ENCODE peak calls at places on chromosomes 6 and 20, in seven cellular contexts. One of them, this sample, is unnamed.

GRCh38 chr6:168149015-168149414 is 70.0 kb upstream of the FRMD1 start:
- DNase-seq in adrenal gland: no peak
- DNase-seq in breast epithelium: peak; percentile 12
- DNase-seq in ovary: no peak
- DNase-seq in spleen: no peak
- DNase-seq in heart left ventricle: no peak
- DNase-seq in endothelial cell of umbilical vein: no peak
- DNase-seq in this sample: no peak

GRCh38 chr6:141118991-141119390 is 1013.7 kb upstream of the GJE1 start:
- DNase-seq in breast epithelium: no peak
- DNase-seq in adrenal gland: no peak
- DNase-seq in heart left ventricle: no peak
- DNase-seq in endothelial cell of umbilical vein: no peak
- DNase-seq in spleen: no peak
- DNase-seq in ovary: no peak
- DNase-seq in this sample: no peak

GRCh38 chr6:144063246-144063743 is 32.1 kb downstream of the SF3B5 start:
- DNase-seq in spleen: no peak
- DNase-seq in breast epithelium: peak; percentile 28
- DNase-seq in ovary: no peak
- DNase-seq in endothelial cell of umbilical vein: no peak
- DNase-seq in heart left ventricle: no peak
- DNase-seq in adrenal gland: no peak
- DNase-seq in this sample: no peak

GRCh38 chr6:167750956-167751358 is 75.8 kb upstream of the AFDN start:
- DNase-seq in adrenal gland: no peak
- DNase-seq in endothelial cell of umbilical vein: no peak
- DNase-seq in spleen: peak; percentile 74
- DNase-seq in breast epithelium: peak; percentile 97
- DNase-seq in ovary: no peak
- DNase-seq in heart left ventricle: peak; percentile 39
- DNase-seq in this sample: peak; percentile 68

GRCh38 chr6:87837876-87838275 is 135.8 kb upstream of the AKIRIN2 start:
- DNase-seq in adrenal gland: no peak
- DNase-seq in heart left ventricle: no peak
- DNase-seq in endothelial cell of umbilical vein: no peak
- DNase-seq in ovary: no peak
- DNase-seq in breast epithelium: no peak
- DNase-seq in spleen: no peak
- DNase-seq in this sample: no peak

GRCh38 chr20:10537850-10538480 is 102.9 kb downstream of the SLX4IP start:
- DNase-seq in adrenal gland: no peak
- DNase-seq in endothelial cell of umbilical vein: no peak
- DNase-seq in spleen: no peak
- DNase-seq in ovary: no peak
- DNase-seq in heart left ventricle: no peak
- DNase-seq in breast epithelium: no peak
- DNase-seq in this sample: no peak

GRCh38 chr6:139923964-139924475 is 549.6 kb upstream of the CITED2 start:
- DNase-seq in spleen: no peak
- DNase-seq in adrenal gland: no peak
- DNase-seq in endothelial cell of umbilical vein: no peak
- DNase-seq in heart left ventricle: no peak
- DNase-seq in ovary: no peak
- DNase-seq in breast epithelium: no peak
- DNase-seq in this sample: no peak

GRCh38 chr20:64255361-64256281 is at the start of gene PCMTD2:
- DNase-seq in spleen: peak; percentile 96
- DNase-seq in adrenal gland: peak; percentile 85
- DNase-seq in heart left ventricle: peak; percentile 83
- DNase-seq in endothelial cell of umbilical vein: peak; percentile 89
- DNase-seq in ovary: peak; percentile 88
- DNase-seq in breast epithelium: peak; percentile 61
- DNase-seq in this sample: peak; percentile 77

GRCh38 chr20:52948491-52948890 is 23.7 kb upstream of the TSHZ2 start:
- DNase-seq in heart left ventricle: no peak
- DNase-seq in adrenal gland: no peak
- DNase-seq in endothelial cell of umbilical vein: no peak
- DNase-seq in ovary: no peak
- DNase-seq in spleen: no peak
- DNase-seq in breast epithelium: no peak
- DNase-seq in this sample: no peak

GRCh38 chr6:148445620-148446019 is 103.0 kb downstream of the SASH1 start:
- DNase-seq in heart left ventricle: no peak
- DNase-seq in endothelial cell of umbilical vein: peak; percentile 81
- DNase-seq in ovary: no peak
- DNase-seq in spleen: no peak
- DNase-seq in breast epithelium: no peak
- DNase-seq in adrenal gland: no peak
- DNase-seq in this sample: no peak

GRCh38 chr20:35523298-35523888 is 6.1 kb downstream of the C20orf173 start:
- DNase-seq in breast epithelium: no peak
- DNase-seq in endothelial cell of umbilical vein: no peak
- DNase-seq in adrenal gland: no peak
- DNase-seq in heart left ventricle: no peak
- DNase-seq in ovary: no peak
- DNase-seq in spleen: no peak
- DNase-seq in this sample: no peak
- TF ChIP-seq CTCF in breast epithelium: no peak
- TF ChIP-seq CTCF in endothelial cell of umbilical vein: peak; percentile 44
- TF ChIP-seq CTCF in adrenal gland: peak; percentile 38
- TF ChIP-seq CTCF in heart left ventricle: no peak
- TF ChIP-seq CTCF in ovary: no peak
- TF ChIP-seq CTCF in spleen: peak; percentile 52
- TF ChIP-seq CTCF in this sample: peak; percentile 24

GRCh38 chr6:109008537-109008950 is 86.1 kb downstream of the SESN1 start:
- DNase-seq in adrenal gland: peak; percentile 24
- DNase-seq in breast epithelium: no peak
- DNase-seq in endothelial cell of umbilical vein: no peak
- DNase-seq in ovary: no peak
- DNase-seq in heart left ventricle: no peak
- DNase-seq in spleen: no peak
- DNase-seq in this sample: no peak
- H3K27ac ChIP-seq in adrenal gland: peak overlapping the region; percentile 99
- H3K27ac ChIP-seq in breast epithelium: peak overlapping the region; percentile 98
- H3K27ac ChIP-seq in endothelial cell of umbilical vein: peak overlapping the region; percentile 41
- H3K27ac ChIP-seq in ovary: peak overlapping the region; percentile 97
- H3K27ac ChIP-seq in heart left ventricle: peak overlapping the region; percentile 96
- H3K27ac ChIP-seq in spleen: peak overlapping the region; percentile 96
- H3K27ac ChIP-seq in this sample: peak overlapping the region; percentile 97

GRCh38 chr6:51737580-51738360 is 349.6 kb downstream of the PKHD1 start:
- DNase-seq in breast epithelium: no peak
- DNase-seq in heart left ventricle: no peak
- DNase-seq in adrenal gland: no peak
- DNase-seq in endothelial cell of umbilical vein: no peak
- DNase-seq in ovary: no peak
- DNase-seq in spleen: no peak
- DNase-seq in this sample: no peak

GRCh38 chr6:51743999-51744398 is 343.4 kb downstream of the PKHD1 start:
- DNase-seq in spleen: no peak
- DNase-seq in adrenal gland: no peak
- DNase-seq in breast epithelium: no peak
- DNase-seq in ovary: no peak
- DNase-seq in heart left ventricle: no peak
- DNase-seq in endothelial cell of umbilical vein: no peak
- DNase-seq in this sample: no peak

GRCh38 chr6:51738614-51739013 is 348.8 kb downstream of the PKHD1 start:
- DNase-seq in breast epithelium: no peak
- DNase-seq in heart left ventricle: no peak
- DNase-seq in ovary: no peak
- DNase-seq in spleen: no peak
- DNase-seq in endothelial cell of umbilical vein: no peak
- DNase-seq in adrenal gland: no peak
- DNase-seq in this sample: no peak
- TF ChIP-seq POLR2A in breast epithelium: no peak
- TF ChIP-seq POLR2A in heart left ventricle: no peak
- TF ChIP-seq POLR2A in ovary: no peak
- TF ChIP-seq POLR2A in spleen: no peak
- TF ChIP-seq POLR2A in endothelial cell of umbilical vein: no peak
- TF ChIP-seq POLR2A in adrenal gland: no peak
- TF ChIP-seq POLR2A in this sample: no peak

GRCh38 chr6:13711384-13711725 is 280 bp downstream of the RANBP9 start:
- DNase-seq in adrenal gland: no peak
- DNase-seq in spleen: peak; percentile 96
- DNase-seq in heart left ventricle: no peak
- DNase-seq in ovary: no peak
- DNase-seq in breast epithelium: no peak
- DNase-seq in endothelial cell of umbilical vein: no peak
- DNase-seq in this sample: no peak
- TF ChIP-seq CTCF in adrenal gland: peak; percentile 9
- TF ChIP-seq CTCF in spleen: no peak
- TF ChIP-seq CTCF in heart left ventricle: peak; percentile 39
- TF ChIP-seq CTCF in ovary: no peak
- TF ChIP-seq CTCF in breast epithelium: peak; percentile 19
- TF ChIP-seq CTCF in endothelial cell of umbilical vein: no peak
- TF ChIP-seq CTCF in this sample: no peak

DNA sequence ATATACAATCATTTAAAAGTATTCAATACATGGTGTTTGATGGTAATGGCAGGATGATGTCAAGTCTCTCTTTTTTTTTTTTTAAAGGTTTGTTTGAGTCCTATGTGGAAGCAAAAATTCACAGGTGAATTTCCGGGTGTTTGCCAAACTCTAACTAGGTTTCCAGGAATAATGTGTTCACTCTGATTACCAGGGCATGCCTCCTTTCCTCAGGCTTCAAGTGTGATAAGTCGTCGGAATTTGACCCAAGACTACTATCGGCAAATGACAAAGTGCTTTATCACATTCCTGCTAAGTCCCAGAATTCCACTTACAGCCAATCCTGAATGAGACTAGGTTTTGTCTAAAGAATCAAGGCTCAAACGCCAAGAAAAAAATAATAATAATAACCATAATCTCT is 7.3 kb downstream of the OARD1 start:
- DNase-seq in breast epithelium: no peak
- DNase-seq in spleen: no peak
- DNase-seq in endothelial cell of umbilical vein: no peak
- DNase-seq in adrenal gland: no peak
- DNase-seq in heart left ventricle: no peak
- DNase-seq in ovary: no peak
- DNase-seq in this sample: no peak
- H3K27ac ChIP-seq in breast epithelium: no peak overlapping the region
- H3K27ac ChIP-seq in spleen: no peak overlapping the region
- H3K27ac ChIP-seq in endothelial cell of umbilical vein: no peak overlapping the region
- H3K27ac ChIP-seq in adrenal gland: no peak overlapping the region
- H3K27ac ChIP-seq in heart left ventricle: no peak overlapping the region
- H3K27ac ChIP-seq in ovary: no peak overlapping the region
- H3K27ac ChIP-seq in this sample: no peak overlapping the region

GRCh38 chr6:41733349-41733706 is 2.1 kb downstream of the TFEB start:
- DNase-seq in endothelial cell of umbilical vein: no peak
- DNase-seq in breast epithelium: no peak
- DNase-seq in ovary: no peak
- DNase-seq in heart left ventricle: no peak
- DNase-seq in spleen: no peak
- DNase-seq in adrenal gland: no peak
- DNase-seq in this sample: no peak

GRCh38 chr6:41734666-41735426 is 562 bp downstream of the TFEB start:
- DNase-seq in breast epithelium: peak; percentile 79
- DNase-seq in adrenal gland: peak; percentile 84
- DNase-seq in endothelial cell of umbilical vein: peak; percentile 72
- DNase-seq in heart left ventricle: peak; percentile 90
- DNase-seq in spleen: peak; percentile 97
- DNase-seq in ovary: peak; percentile 71
- DNase-seq in this sample: peak; percentile 76

GRCh38 chr6:41735427-41736206 is at the start of gene TFEB:
- DNase-seq in breast epithelium: peak; percentile 92
- DNase-seq in ovary: peak; percentile 95
- DNase-seq in heart left ventricle: peak; percentile 95
- DNase-seq in adrenal gland: peak; percentile 95
- DNase-seq in spleen: peak; percentile 99
- DNase-seq in endothelial cell of umbilical vein: peak; percentile 87
- DNase-seq in this sample: peak; percentile 98

GRCh38 chr6:41732601-41733348 is 2.6 kb downstream of the TFEB start:
- DNase-seq in breast epithelium: no peak
- DNase-seq in heart left ventricle: no peak
- DNase-seq in ovary: peak; percentile 40
- DNase-seq in adrenal gland: no peak
- DNase-seq in endothelial cell of umbilical vein: no peak
- DNase-seq in spleen: peak; percentile 88
- DNase-seq in this sample: no peak

DNA sequence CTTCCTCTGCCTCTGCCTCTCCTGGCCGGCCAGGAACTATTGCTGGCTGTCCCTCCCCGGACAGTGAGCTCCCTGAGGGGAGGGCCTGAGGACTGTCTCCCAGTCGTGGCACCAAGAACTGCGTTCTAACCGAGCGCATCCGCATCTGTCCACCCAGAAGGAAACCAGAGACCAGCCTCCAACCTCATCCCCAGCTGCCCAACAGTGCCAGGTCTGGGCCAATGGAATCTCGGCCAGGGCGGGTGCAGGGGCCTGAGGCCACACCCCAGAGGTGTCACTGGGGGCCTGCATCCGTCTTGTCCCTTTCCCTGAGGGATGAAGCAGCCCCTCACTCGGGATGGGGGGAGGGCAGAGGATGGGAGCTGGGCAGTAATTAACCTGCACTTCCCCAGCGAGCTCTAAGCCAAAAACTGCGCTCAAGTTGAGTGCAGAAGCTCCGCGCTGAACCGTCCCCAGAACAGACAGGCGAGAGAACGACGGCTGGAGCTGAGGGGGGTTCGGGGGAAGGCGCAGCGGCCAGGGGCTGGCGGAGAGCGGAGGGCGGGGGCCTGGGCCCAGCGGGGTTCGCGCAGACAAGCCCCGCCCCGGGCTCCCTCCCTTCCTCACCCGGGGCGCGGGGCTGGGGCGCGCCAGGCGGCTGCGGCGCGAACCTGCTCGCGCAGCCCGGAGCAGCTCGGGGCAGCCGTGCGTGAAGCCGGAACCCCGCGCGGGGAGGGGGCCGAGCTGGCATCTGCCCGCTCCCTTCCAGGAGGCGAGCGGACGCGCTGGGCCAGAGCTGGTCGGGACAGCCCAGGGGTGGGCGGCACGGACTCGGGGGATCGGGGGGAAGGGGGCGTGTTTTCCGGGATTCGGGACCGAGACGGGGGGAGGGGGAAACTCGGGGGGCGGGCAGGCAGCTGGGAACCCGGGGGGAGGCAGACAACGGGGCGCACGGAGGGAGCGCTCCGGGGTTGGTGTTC is 1.4 kb downstream of the TFEB start:
- DNase-seq in ovary: peak; percentile 82
- DNase-seq in adrenal gland: peak; percentile 73
- DNase-seq in breast epithelium: peak; percentile 76
- DNase-seq in spleen: peak; percentile 98
- DNase-seq in endothelial cell of umbilical vein: peak; percentile 71
- DNase-seq in heart left ventricle: peak; percentile 78
- DNase-seq in this sample: peak; percentile 58
- TF ChIP-seq POLR2A in ovary: peak; percentile 41
- TF ChIP-seq POLR2A in adrenal gland: peak; percentile 39
- TF ChIP-seq POLR2A in breast epithelium: no peak
- TF ChIP-seq POLR2A in spleen: peak; percentile 30
- TF ChIP-seq POLR2A in endothelial cell of umbilical vein: no peak
- TF ChIP-seq POLR2A in heart left ventricle: peak; percentile 44
- TF ChIP-seq POLR2A in this sample: no peak

This sample was measured in testis.